ENCODE peak calls at places on chromosomes 6 and 20, in eight cellular contexts. One of them, this sample, is unnamed.

GRCh38 chr6:122476131-122476530 is 4.5 kb upstream of the SERINC1 start:
- DNase-seq in tibial artery: no peak
- DNase-seq in fibroblast of pulmonary artery: peak; percentile 46
- DNase-seq in esophagus squamous epithelium: no peak
- DNase-seq in astrocyte of the cerebellum: no peak
- DNase-seq in lower leg skin: no peak
- DNase-seq in IMR-90: peak; percentile 33
- DNase-seq in PC-9: no peak
- DNase-seq in this sample: no peak

GRCh38 chr6:72639920-72640621 is 18.2 kb downstream of the KCNQ5 start:
- DNase-seq in tibial artery: no peak
- DNase-seq in fibroblast of pulmonary artery: no peak
- DNase-seq in esophagus squamous epithelium: no peak
- DNase-seq in astrocyte of the cerebellum: no peak
- DNase-seq in lower leg skin: no peak
- DNase-seq in IMR-90: no peak
- DNase-seq in PC-9: no peak
- DNase-seq in this sample: no peak

GRCh38 chr6:152277826-152278247 is 359.3 kb downstream of the SYNE1 start:
- DNase-seq in tibial artery: no peak
- DNase-seq in fibroblast of pulmonary artery: no peak
- DNase-seq in esophagus squamous epithelium: no peak
- DNase-seq in astrocyte of the cerebellum: no peak
- DNase-seq in lower leg skin: no peak
- DNase-seq in IMR-90: no peak
- DNase-seq in PC-9: no peak
- DNase-seq in this sample: no peak

GRCh38 chr6:113073611-113074191 is 726.6 kb downstream of the RFPL4B start:
- DNase-seq in tibial artery: no peak
- DNase-seq in fibroblast of pulmonary artery: peak; percentile 64
- DNase-seq in esophagus squamous epithelium: no peak
- DNase-seq in astrocyte of the cerebellum: peak; percentile 41
- DNase-seq in lower leg skin: no peak
- DNase-seq in IMR-90: peak; percentile 74
- DNase-seq in PC-9: no peak
- DNase-seq in this sample: no peak

GRCh38 chr6:151391021-151391470 is 313 bp downstream of the ZBTB2 start:
- DNase-seq in tibial artery: peak; percentile 66
- DNase-seq in fibroblast of pulmonary artery: peak; percentile 71
- DNase-seq in esophagus squamous epithelium: no peak
- DNase-seq in astrocyte of the cerebellum: no peak
- DNase-seq in lower leg skin: peak; percentile 95
- DNase-seq in IMR-90: peak; percentile 60
- DNase-seq in PC-9: no peak
- DNase-seq in this sample: peak; percentile 28

GRCh38 chr6:145247677-145248419 is 487.5 kb downstream of the EPM2A start:
- DNase-seq in tibial artery: no peak
- DNase-seq in fibroblast of pulmonary artery: peak; percentile 97
- DNase-seq in esophagus squamous epithelium: no peak
- DNase-seq in astrocyte of the cerebellum: peak; percentile 75
- DNase-seq in lower leg skin: no peak
- DNase-seq in IMR-90: peak; percentile 98
- DNase-seq in PC-9: peak; percentile 66
- DNase-seq in this sample: peak; percentile 99

GRCh38 chr6:46210294-46210693 is 39.5 kb upstream of the ENPP5 start:
- DNase-seq in tibial artery: no peak
- DNase-seq in fibroblast of pulmonary artery: no peak
- DNase-seq in esophagus squamous epithelium: no peak
- DNase-seq in astrocyte of the cerebellum: no peak
- DNase-seq in lower leg skin: no peak
- DNase-seq in IMR-90: no peak
- DNase-seq in PC-9: no peak
- DNase-seq in this sample: no peak

GRCh38 chr6:19804362-19805145 is 32.6 kb upstream of the ID4 start:
- DNase-seq in tibial artery: peak; percentile 93
- DNase-seq in fibroblast of pulmonary artery: peak; percentile 99
- DNase-seq in esophagus squamous epithelium: peak; percentile 38
- DNase-seq in astrocyte of the cerebellum: peak; percentile 94
- DNase-seq in lower leg skin: peak; percentile 99
- DNase-seq in IMR-90: peak; percentile 96
- DNase-seq in PC-9: peak; percentile 77
- DNase-seq in this sample: peak; percentile 91

GRCh38 chr6:25333471-25333870 is 54.3 kb downstream of the CARMIL1 start:
- DNase-seq in tibial artery: no peak
- DNase-seq in fibroblast of pulmonary artery: no peak
- DNase-seq in esophagus squamous epithelium: no peak
- DNase-seq in astrocyte of the cerebellum: no peak
- DNase-seq in lower leg skin: no peak
- DNase-seq in IMR-90: no peak
- DNase-seq in PC-9: no peak
- DNase-seq in this sample: no peak

GRCh38 chr6:14824060-14824834 is 421.6 kb upstream of the JARID2 start:
- DNase-seq in tibial artery: no peak
- DNase-seq in fibroblast of pulmonary artery: peak; percentile 27
- DNase-seq in esophagus squamous epithelium: no peak
- DNase-seq in astrocyte of the cerebellum: no peak
- DNase-seq in lower leg skin: peak; percentile 57
- DNase-seq in IMR-90: no peak
- DNase-seq in PC-9: no peak
- DNase-seq in this sample: no peak

DNA sequence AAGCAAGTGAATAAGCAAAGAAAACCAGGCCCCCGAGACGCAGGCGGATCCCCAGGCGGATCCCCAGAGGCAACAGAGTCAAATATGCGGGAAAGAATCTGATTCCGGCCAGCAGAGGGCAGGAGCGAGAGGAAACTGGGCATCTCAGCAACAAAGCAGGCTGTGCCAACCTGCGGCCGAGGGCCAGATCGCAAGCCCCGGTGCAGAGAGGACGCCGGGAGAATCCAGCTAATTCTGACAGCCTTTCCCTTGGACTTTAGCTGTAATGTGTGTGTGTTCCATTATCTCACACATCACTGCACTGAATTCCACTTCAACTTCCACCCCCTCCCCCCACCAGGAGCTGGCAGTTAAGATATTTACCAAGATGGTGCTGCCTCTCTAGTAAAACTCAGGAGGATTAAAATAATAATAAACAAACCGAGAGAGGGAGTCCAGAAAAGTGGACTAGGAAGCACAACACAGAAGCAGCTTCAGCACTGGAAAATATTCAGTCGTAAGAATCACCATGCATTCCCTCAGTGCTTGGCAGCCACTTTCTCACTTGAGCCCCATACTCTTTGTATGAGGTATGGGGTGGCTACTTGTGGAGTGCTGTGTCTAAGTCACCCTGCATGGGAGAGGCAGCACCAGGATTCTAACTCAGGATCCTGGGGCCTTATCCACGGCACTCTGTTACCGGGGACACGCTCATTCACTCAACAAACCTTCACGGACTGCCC is 66.2 kb upstream of the SNX9 start:
- DNase-seq in tibial artery: peak; percentile 92
- DNase-seq in fibroblast of pulmonary artery: peak; percentile 84
- DNase-seq in esophagus squamous epithelium: peak; percentile 26
- DNase-seq in astrocyte of the cerebellum: peak; percentile 53
- DNase-seq in lower leg skin: peak; percentile 97
- DNase-seq in IMR-90: peak; percentile 73
- DNase-seq in PC-9: peak; percentile 43
- DNase-seq in this sample: no peak
- H3K4me3 ChIP-seq in tibial artery: peak overlapping the region; percentile 30
- H3K4me3 ChIP-seq in fibroblast of pulmonary artery: no peak overlapping the region
- H3K4me3 ChIP-seq in esophagus squamous epithelium: no peak overlapping the region
- H3K4me3 ChIP-seq in astrocyte of the cerebellum: no peak overlapping the region
- H3K4me3 ChIP-seq in lower leg skin: no peak overlapping the region
- H3K4me3 ChIP-seq in IMR-90: no peak overlapping the region
- H3K4me3 ChIP-seq in PC-9: no peak overlapping the region
- H3K4me3 ChIP-seq in this sample: no peak overlapping the region

GRCh38 chr20:61903575-61904340 is 161.9 kb downstream of the TAF4 start:
- DNase-seq in tibial artery: no peak
- DNase-seq in fibroblast of pulmonary artery: no peak
- DNase-seq in esophagus squamous epithelium: no peak
- DNase-seq in astrocyte of the cerebellum: no peak
- DNase-seq in lower leg skin: no peak
- DNase-seq in IMR-90: no peak
- DNase-seq in PC-9: no peak
- DNase-seq in this sample: no peak

GRCh38 chr20:61904456-61904855 is 161.2 kb downstream of the TAF4 start:
- DNase-seq in tibial artery: no peak
- DNase-seq in fibroblast of pulmonary artery: no peak
- DNase-seq in esophagus squamous epithelium: no peak
- DNase-seq in astrocyte of the cerebellum: no peak
- DNase-seq in lower leg skin: no peak
- DNase-seq in IMR-90: no peak
- DNase-seq in PC-9: no peak
- DNase-seq in this sample: no peak

GRCh38 chr20:61907081-61907891 is 158.4 kb downstream of the TAF4 start:
- DNase-seq in tibial artery: no peak
- DNase-seq in fibroblast of pulmonary artery: no peak
- DNase-seq in esophagus squamous epithelium: no peak
- DNase-seq in astrocyte of the cerebellum: no peak
- DNase-seq in lower leg skin: no peak
- DNase-seq in IMR-90: no peak
- DNase-seq in PC-9: no peak
- DNase-seq in this sample: no peak

GRCh38 chr20:61908057-61909026 is 157.3 kb downstream of the TAF4 start:
- DNase-seq in tibial artery: no peak
- DNase-seq in fibroblast of pulmonary artery: no peak
- DNase-seq in esophagus squamous epithelium: no peak
- DNase-seq in astrocyte of the cerebellum: no peak
- DNase-seq in lower leg skin: no peak
- DNase-seq in IMR-90: no peak
- DNase-seq in PC-9: no peak
- DNase-seq in this sample: no peak

DNA sequence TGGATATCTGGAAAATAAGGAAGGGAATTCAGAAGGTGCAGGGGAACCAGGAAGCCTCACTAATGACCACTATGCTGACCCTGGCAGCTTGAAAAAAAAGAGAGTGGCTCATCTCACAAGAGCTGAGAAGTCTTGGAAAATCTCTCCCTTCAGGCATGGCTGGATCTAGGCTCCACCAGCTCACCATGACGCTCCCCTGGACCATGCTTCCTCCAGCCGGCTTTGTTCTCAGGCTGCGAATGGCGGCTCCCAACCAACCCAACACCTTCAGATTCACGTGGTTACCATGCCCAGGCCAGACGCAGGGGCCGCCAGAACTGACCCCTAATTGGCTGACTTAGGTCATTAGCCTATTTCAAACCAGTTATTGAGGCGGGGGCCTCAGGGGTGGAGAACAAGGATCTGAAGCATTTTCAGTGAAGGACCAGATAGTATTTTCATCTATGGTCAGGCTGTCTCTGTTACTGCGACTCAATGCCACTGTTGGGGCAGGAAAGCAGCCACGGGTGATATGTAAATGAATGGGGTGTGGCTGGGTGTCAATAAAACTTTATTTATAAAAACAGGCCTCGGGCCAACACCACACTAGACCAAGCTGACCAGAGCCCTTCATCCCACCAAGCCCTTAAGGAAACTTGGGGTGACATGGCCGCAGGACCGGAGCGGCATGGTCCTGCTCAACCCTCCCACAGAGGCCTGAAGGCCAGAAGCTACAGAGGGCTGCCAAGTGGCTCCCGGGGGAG is 159.7 kb downstream of the TAF4 start:
- DNase-seq in tibial artery: no peak
- DNase-seq in fibroblast of pulmonary artery: no peak
- DNase-seq in esophagus squamous epithelium: no peak
- DNase-seq in astrocyte of the cerebellum: no peak
- DNase-seq in lower leg skin: no peak
- DNase-seq in IMR-90: no peak
- DNase-seq in PC-9: no peak
- DNase-seq in this sample: no peak
- H3K4me3 ChIP-seq in tibial artery: no peak overlapping the region
- H3K4me3 ChIP-seq in fibroblast of pulmonary artery: no peak overlapping the region
- H3K4me3 ChIP-seq in esophagus squamous epithelium: no peak overlapping the region
- H3K4me3 ChIP-seq in astrocyte of the cerebellum: no peak overlapping the region
- H3K4me3 ChIP-seq in lower leg skin: no peak overlapping the region
- H3K4me3 ChIP-seq in IMR-90: no peak overlapping the region
- H3K4me3 ChIP-seq in PC-9: no peak overlapping the region
- H3K4me3 ChIP-seq in this sample: no peak overlapping the region

DNA sequence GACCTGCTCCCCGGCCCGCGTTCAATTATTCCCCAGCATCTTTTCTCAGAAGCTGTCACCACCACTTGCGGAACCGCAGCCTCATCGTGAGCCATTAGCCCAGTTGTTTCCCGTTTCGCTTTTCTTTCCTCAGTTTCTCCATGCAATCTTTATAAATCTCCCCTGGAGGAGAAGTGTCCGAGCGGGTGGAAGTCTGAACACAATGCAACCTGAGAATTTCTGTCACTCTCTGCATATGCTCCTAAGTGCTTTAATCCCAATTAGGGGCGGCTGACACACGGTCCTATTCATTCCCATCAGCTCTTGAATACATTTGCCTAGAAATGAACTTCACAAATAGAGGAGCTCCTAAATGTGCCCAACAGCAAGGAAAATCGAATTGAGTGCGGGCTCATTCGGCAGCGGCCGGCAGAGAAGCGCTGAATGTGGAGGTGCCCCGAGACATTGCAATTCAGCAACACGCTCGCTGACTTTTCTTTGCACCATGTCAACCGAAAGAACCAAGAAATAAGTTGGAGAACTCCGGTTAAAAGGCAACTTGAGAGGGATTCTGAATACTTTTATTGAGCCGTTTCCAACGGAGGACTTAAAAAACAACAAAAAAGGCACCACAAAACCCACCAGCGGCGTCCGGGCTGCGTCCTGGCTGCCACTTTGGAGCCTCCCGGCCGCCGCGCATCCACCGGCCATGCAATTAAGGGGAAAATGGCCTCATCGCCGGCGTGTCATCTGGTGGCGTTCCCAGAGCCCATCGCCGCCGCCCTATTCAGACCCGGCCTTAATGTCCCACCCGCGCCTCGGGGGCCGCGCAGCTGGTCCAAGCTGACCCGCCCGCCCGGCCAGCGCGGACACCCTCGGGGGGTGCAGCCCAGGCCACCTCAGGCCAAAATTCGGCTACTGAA is 3.9 kb upstream of the PRDM13 start:
- DNase-seq in tibial artery: no peak
- DNase-seq in fibroblast of pulmonary artery: no peak
- DNase-seq in esophagus squamous epithelium: no peak
- DNase-seq in astrocyte of the cerebellum: no peak
- DNase-seq in lower leg skin: no peak
- DNase-seq in IMR-90: no peak
- DNase-seq in PC-9: no peak
- DNase-seq in this sample: no peak
- H3K4me3 ChIP-seq in tibial artery: peak overlapping the region; percentile 35
- H3K4me3 ChIP-seq in fibroblast of pulmonary artery: no peak overlapping the region
- H3K4me3 ChIP-seq in esophagus squamous epithelium: peak overlapping the region; percentile 43
- H3K4me3 ChIP-seq in astrocyte of the cerebellum: no peak overlapping the region
- H3K4me3 ChIP-seq in lower leg skin: no peak overlapping the region
- H3K4me3 ChIP-seq in IMR-90: no peak overlapping the region
- H3K4me3 ChIP-seq in PC-9: no peak overlapping the region
- H3K4me3 ChIP-seq in this sample: peak overlapping the region; percentile 6

DNA sequence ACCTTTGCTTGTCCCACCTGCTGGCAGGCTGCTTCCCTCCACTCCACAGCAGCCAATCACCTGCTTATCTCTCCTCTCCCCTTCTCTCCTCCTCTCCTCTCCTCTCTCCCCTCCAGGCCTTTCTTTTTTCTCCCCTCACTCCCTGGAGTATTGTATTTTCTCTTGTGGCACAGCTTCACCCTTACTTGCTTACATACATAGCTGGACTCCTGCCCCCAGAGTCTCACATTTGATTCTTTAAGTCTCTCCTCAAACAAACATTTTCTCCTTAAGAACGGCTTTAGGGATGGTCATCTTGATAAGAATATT is 3.6 kb upstream of the LY86 start:
- DNase-seq in tibial artery: no peak
- DNase-seq in fibroblast of pulmonary artery: no peak
- DNase-seq in esophagus squamous epithelium: no peak
- DNase-seq in astrocyte of the cerebellum: no peak
- DNase-seq in lower leg skin: no peak
- DNase-seq in IMR-90: no peak
- DNase-seq in PC-9: no peak
- DNase-seq in this sample: no peak
- H3K4me3 ChIP-seq in tibial artery: no peak overlapping the region
- H3K4me3 ChIP-seq in fibroblast of pulmonary artery: no peak overlapping the region
- H3K4me3 ChIP-seq in esophagus squamous epithelium: no peak overlapping the region
- H3K4me3 ChIP-seq in astrocyte of the cerebellum: no peak overlapping the region
- H3K4me3 ChIP-seq in lower leg skin: no peak overlapping the region
- H3K4me3 ChIP-seq in IMR-90: no peak overlapping the region
- H3K4me3 ChIP-seq in PC-9: no peak overlapping the region
- H3K4me3 ChIP-seq in this sample: no peak overlapping the region

This sample was measured in skeletal muscle cell.